ENCODE peak calls at places on chromosomes 4 and X, in four cellular contexts. S is Peyer's patch, F is HepG2, M is HCT116. P is an unnamed sample. For H3K9me3, the result is how much of the 10 kb centered on the place peaks cover.

GRCh38 chr4:156888762-156889161 is 82.8 kb downstream of the PDGFC start:
- DNase-seq in S (no peak), F (no peak), M (no peak), P (no peak)

GRCh38 chrX:105282077-105282476 is 61.6 kb upstream of the TEX13A start:
- DNase-seq in S (no peak), F (no peak), M (no peak), P (no peak)

GRCh38 chr4:174650711-174651355 is 128.5 kb upstream of the HPGD start:
- DNase-seq in S (no peak), F (no peak), M (no peak), P (no peak)

GRCh38 chr4:8370106-8370787 is 70.3 kb downstream of the ACOX3 start:
- DNase-seq in S (peak), F (no peak), M (no peak), P (no peak)

GRCh38 chr4:26907731-26908599 is 47.3 kb downstream of the STIM2 start:
- DNase-seq in S (no peak), F (no peak), M (no peak), P (no peak)

GRCh38 chr4:142095886-142096605 is 459.7 kb downstream of the IL15 start:
- DNase-seq in S (no peak), F (no peak), M (peak), P (peak)

GRCh38 chr4:86482851-86483490 is 111.1 kb upstream of the PTPN13 start:
- DNase-seq in S (no peak), F (no peak), M (no peak), P (no peak)

GRCh38 chr4:82517043-82517442 is 44.7 kb downstream of the TMEM150C start:
- DNase-seq in S (no peak), F (no peak), M (no peak), P (no peak)

GRCh38 chr4:99366491-99366890 is 13.9 kb upstream of the ADH1C start:
- DNase-seq in S (no peak), F (no peak), M (no peak), P (no peak)

GRCh38 chr4:15654556-15655222 is 468 bp downstream of the FBXL5 start:
- DNase-seq in S (peak), F (peak), M (no peak), P (peak)

GRCh38 chr4:17120761-17121160 is 222.3 kb upstream of the LDB2 start:
- DNase-seq in S (no peak), F (no peak), M (no peak), P (no peak)

GRCh38 chr4:72974694-72975487 is 94.6 kb downstream of the COX18 start:
- DNase-seq in S (no peak), F (no peak), M (no peak), P (no peak)

GRCh38 chr4:147923854-147924253 is 192.0 kb downstream of the ARHGAP10 start:
- DNase-seq in S (no peak), F (no peak), M (no peak), P (no peak)

GRCh38 chr4:122635205-122635604 is 14.3 kb upstream of the IL21 start:
- DNase-seq in S (no peak), F (no peak), M (no peak), P (no peak)

GRCh38 chr4:6121276-6121850 is 79.0 kb downstream of the JAKMIP1 start:
- DNase-seq in S (no peak), F (no peak), M (no peak), P (no peak)

GRCh38 chr4:84496356-84497219 is 2.5 kb downstream of the NKX6-1 start:
- DNase-seq in S (no peak), F (no peak), M (no peak), P (no peak)

GRCh38 chrX:132957211-132958085 is 981 bp downstream of the HS6ST2 start:
- DNase-seq in S (no peak), F (no peak), M (no peak), P (no peak)

GRCh38 chr4:183401473-183401872 is 43.0 kb upstream of the CDKN2AIP start:
- DNase-seq in S (no peak), F (no peak), M (no peak), P (no peak)

GRCh38 chr4:81426770-81427604 is 44.7 kb downstream of the RASGEF1B start:
- DNase-seq in S (no peak), F (no peak), M (no peak), P (no peak)

GRCh38 chr4:9904976-9905587 is 116.2 kb downstream of the SLC2A9 start:
- DNase-seq in S (no peak), F (no peak), M (no peak), P (no peak)

GRCh38 chr4:11424000-11424399 is 4.7 kb downstream of the HS3ST1 start:
- DNase-seq in S (no peak), F (peak), M (no peak), P (no peak)

GRCh38 chrX:108292053-108292452 is 146.2 kb downstream of the COL4A6 start:
- DNase-seq in S (no peak), F (no peak), M (no peak), P (no peak)

GRCh38 chr4:38145033-38145673 is 185.0 kb downstream of the PTTG2 start:
- DNase-seq in S (no peak), F (no peak), M (no peak), P (no peak)

GRCh38 chr4:138689182-138689546 is 326.4 kb upstream of the NOCT start:
- DNase-seq in S (no peak), F (no peak), M (no peak), P (no peak)

GRCh38 chr4:16757080-16757521 is 141.3 kb downstream of the LDB2 start:
- DNase-seq in S (no peak), F (no peak), M (no peak), P (no peak)

GRCh38 chr4:153790962-153791551 is 2.2 kb upstream of the SFRP2 start:
- DNase-seq in S (no peak), F (no peak), M (no peak), P (no peak)

GRCh38 chr4:172868271-172868670 is 300.3 kb upstream of the GALNT7 start:
- DNase-seq in S (no peak), F (no peak), M (no peak), P (no peak)

GRCh38 chr4:184649971-184650855 is 675 bp downstream of the PRIMPOL start:
- DNase-seq in S (no peak), F (peak), M (no peak), P (peak)

GRCh38 chrX:19303216-19303880 is 40.4 kb upstream of the PDHA1 start:
- DNase-seq in S (no peak), F (no peak), M (no peak), P (no peak)

GRCh38 chr4:81913427-81913878 is 441.7 kb upstream of the RASGEF1B start:
- DNase-seq in S (no peak), F (peak), M (peak), P (no peak)

GRCh38 chr4:7721984-7722551 is 217.6 kb downstream of the AFAP1 start:
- DNase-seq in S (no peak), F (no peak), M (no peak), P (no peak)

DNA sequence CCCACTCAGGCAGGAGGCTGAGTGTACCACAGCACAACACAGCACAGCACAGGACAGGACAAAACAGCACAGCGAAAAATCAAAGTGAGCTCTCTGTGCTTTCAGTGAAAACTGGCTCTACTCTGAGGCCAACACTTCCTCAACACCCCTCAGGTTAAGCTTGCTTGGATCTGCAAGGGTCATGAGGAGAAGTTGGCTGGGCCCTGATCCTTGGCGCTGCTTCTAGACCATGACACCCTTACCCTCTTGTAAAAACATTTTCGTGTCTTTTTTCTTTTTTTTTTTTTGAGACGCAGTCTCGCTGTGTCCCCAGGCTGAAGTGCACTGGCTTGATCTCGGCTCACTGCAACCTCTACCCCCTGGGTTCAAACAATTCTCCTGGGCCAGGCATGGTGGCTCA is 25.3 kb downstream of the USP46 start:
- DNase-seq in S (no peak), F (no peak), M (no peak), P (no peak)
- TF ChIP-seq POLR2A in S (no peak), F (no peak), M (no peak), P (no peak)

GRCh38 chrX:155877288-155877687 is 3.9 kb upstream of the VAMP7 start:
- DNase-seq in S (no peak), F (no peak), M (no peak), P (no peak)
- H3K9me3 ChIP-seq in S (under half), F (under half), M (under half), P (under half)

GRCh38 chrX:1521459-1521956 is 15.5 kb downstream of the P2RY8 start:
- DNase-seq in S (no peak), F (peak), M (no peak), P (no peak)
- TF ChIP-seq POLR2A in S (no peak), F (no peak), M (no peak), P (no peak)

DNA sequence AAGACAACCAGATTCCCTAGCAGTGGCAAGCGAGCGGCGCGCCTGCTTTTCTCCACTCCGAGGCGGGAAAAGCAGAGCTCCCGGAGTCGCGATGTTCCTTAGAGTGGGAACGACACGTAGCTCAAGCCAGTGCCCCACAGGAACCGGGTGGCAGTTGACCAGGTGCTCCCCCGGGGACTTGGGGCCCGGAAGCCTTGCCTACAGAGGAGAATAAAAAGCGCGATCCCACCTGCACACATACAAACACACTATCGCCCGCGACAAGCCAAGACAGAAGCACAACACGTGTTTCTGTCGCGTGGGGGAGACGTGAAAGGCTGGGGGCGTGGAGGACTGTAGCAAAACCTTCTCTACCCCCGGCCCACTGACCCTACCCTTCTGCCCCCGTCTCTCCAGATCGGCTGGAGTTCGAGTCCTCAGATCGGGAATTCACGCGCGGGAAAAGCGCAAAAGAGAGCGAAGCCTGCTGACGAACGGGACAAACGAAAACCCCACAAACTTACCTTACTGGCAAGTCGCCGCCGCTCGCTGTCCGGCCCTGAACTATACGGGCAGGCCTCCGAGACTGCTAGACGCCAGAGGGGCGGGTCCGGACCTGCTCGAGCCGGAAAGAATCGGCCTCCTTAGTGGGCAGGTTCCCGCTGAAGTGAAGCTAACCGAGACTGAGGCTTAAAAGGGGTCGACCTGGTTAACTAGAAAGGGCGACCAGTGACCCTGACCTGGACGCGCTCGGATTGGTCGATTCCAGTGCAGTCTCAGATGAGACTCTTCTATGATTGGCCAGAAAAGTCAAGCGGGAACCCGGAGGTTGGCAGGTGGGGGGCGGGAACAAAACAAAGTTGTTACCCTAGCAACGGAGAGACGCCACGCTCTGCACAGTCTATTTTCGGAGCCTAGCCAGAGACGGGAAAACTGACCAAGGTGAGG is at the start of the genes DNAAF6 and NUP62CL:
- DNase-seq in S (peak), F (peak), M (peak), P (peak)
- H3K9me3 ChIP-seq in S (under half), F (under half), M (under half), P (under half)

DNA sequence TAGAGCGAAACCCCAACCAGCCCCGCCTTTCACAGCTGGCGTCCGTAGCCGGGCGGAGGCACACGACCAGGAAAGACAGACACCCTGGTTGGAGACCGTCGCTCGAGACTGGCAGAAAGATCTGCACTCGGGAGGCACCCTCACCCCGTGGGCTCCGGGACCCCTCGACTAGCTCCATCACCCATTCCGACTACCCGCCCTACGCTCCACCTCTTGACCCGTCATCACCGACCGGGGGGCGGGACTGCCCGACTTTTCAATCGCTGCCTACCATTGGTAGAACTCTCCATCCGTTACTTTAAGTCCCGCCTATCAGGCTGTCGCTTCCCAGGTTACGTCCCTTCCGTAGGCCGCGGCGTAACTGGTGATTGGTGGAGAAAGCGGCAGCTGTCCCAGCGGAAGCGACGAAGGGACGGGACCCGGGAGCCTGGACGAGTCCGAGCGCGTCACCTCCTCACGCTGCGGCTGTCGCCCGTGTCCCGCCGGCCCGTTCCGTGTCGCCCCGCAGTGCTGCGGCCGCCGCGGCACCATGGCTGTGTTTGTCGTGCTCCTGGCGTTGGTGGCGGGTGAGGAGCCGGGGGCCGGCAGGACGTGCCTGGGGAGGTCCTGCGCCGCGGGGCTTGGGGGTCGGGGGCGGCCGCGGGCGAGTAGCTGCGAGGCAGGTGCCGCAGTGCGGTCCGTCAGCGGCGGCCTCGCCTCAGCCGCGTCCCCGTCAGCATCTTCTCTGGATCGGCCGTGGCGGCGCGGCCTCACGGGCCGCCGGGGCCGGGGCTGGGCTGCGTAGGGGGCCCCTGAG is at the start of gene ATP6AP2:
- DNase-seq in S (peak), F (peak), M (peak), P (peak)
- TF ChIP-seq POLR2A in S (peak), F (peak), M (no peak), P (peak)

DNA sequence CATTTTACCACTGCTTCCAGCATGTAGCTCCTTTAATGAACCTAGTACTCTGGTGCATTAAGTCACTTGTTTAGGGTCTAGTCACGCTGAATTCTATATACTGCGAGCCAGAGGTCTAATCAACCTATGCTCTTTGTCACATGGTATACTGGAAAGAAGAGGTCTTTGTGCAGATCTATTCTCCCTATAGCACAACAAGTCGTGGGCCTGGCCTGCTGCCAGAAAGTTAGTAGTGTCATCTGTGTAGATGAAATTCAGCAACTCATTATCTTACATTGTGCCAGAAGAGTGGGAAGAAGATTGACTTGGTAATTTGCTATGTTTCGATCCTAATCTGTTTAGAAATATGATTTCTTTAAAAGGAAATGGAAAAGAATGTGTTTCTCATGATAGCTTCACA is 80.8 kb downstream of the AWAT2 start:
- DNase-seq in S (no peak), F (no peak), M (no peak), P (no peak)
- H3K9me3 ChIP-seq in S (under half), F (under half), M (under half), P (under half)

P was measured in gastrocnemius medialis.